ENCODE peak calls at places on chromosome 11, in nine cellular contexts. J is stimulated activated CD4-positive, alpha-beta T cell treated with anti-CD3 and anti-CD28 coated beads, TNF-alpha, amount 100 ng/mL, for 1 hour; Y is GOT3; U is IMR-90; S is non-pigmented ciliary epithelial cell; W is MV-4-11; I is fibroblast of the aortic adventitia; H is naive thymus-derived CD8-positive, alpha-beta T cell; B is AG09319. O is an unnamed sample.

GRCh38 chr11:2303627-2304155 is 1.9 kb downstream of the TSPAN32 start:
- DNase-seq in J (no peak), Y (no peak), U (no peak), S (no peak), W (no peak), I (no peak), H (no peak), B (no peak), O (no peak)

GRCh38 chr11:61792310-61793083 is at the start of the genes FEN1 and TMEM258:
- DNase-seq in J (peak; percentile 51), Y (peak; percentile 80), U (peak; percentile 94), S (peak; percentile 82), W (peak; percentile 90), I (peak; percentile 94), H (peak; percentile 90), B (peak; percentile 83), O (peak; percentile 85)

GRCh38 chr11:34960277-34960676 is 43.9 kb downstream of the PDHX start:
- DNase-seq in J (no peak), Y (no peak), U (no peak), S (no peak), W (no peak), I (no peak), H (no peak), B (no peak), O (no peak)

GRCh38 chr11:90223248-90223585 is 368 bp upstream of the CHORDC1 start:
- DNase-seq in J (no peak), Y (no peak), U (no peak), S (no peak), W (no peak), I (no peak), H (no peak), B (no peak), O (no peak)

GRCh38 chr11:60913793-60914619 is at the start of gene TMEM109:
- DNase-seq in J (peak; percentile 75), Y (peak; percentile 59), U (peak; percentile 86), S (peak; percentile 56), W (peak; percentile 88), I (peak; percentile 91), H (peak; percentile 92), B (peak; percentile 57), O (peak; percentile 74)

GRCh38 chr11:120945042-120945441 is 78.9 kb upstream of the TBCEL start:
- DNase-seq in J (no peak), Y (no peak), U (no peak), S (no peak), W (peak; percentile 9), I (no peak), H (no peak), B (no peak), O (no peak)

GRCh38 chr11:69446108-69446507 is 35.4 kb upstream of the LINC01488 start:
- DNase-seq in J (no peak), Y (no peak), U (no peak), S (no peak), W (peak; percentile 62), I (no peak), H (no peak), B (no peak), O (no peak)

GRCh38 chr11:26842883-26843282 is 121.0 kb upstream of the SLC5A12 start:
- DNase-seq in J (no peak), Y (no peak), U (no peak), S (no peak), W (no peak), I (no peak), H (no peak), B (no peak), O (no peak)

GRCh38 chr11:63553759-63554158 is 9.4 kb downstream of the PLAAT2 start:
- DNase-seq in J (no peak), Y (no peak), U (no peak), S (no peak), W (peak; percentile 47), I (no peak), H (peak; percentile 71), B (no peak), O (no peak)

GRCh38 chr11:793556-793955 is 3.7 kb upstream of the CEND1 start:
- DNase-seq in J (no peak), Y (no peak), U (no peak), S (no peak), W (no peak), I (no peak), H (no peak), B (no peak), O (no peak)

GRCh38 chr11:63766501-63767270 is 1.9 kb downstream of the ZFTA start:
- DNase-seq in J (no peak), Y (no peak), U (no peak), S (no peak), W (no peak), I (no peak), H (no peak), B (no peak), O (no peak)

GRCh38 chr11:76799061-76799804 is 16.1 kb downstream of the TSKU start:
- DNase-seq in J (peak; percentile 21), Y (peak; percentile 10), U (peak; percentile 57), S (no peak), W (peak; percentile 52), I (peak; percentile 83), H (peak; percentile 79), B (no peak), O (no peak)

GRCh38 chr11:109085708-109086373 is 336.1 kb upstream of the C11orf87 start:
- DNase-seq in J (no peak), Y (no peak), U (peak; percentile 41), S (no peak), W (peak; percentile 55), I (peak; percentile 91), H (no peak), B (peak; percentile 14), O (peak; percentile 69)

GRCh38 chr11:97977726-97978125 is 1043.0 kb upstream of the CNTN5 start:
- DNase-seq in J (no peak), Y (no peak), U (no peak), S (no peak), W (no peak), I (no peak), H (no peak), B (no peak), O (no peak)

GRCh38 chr11:83035070-83035854 is 36.4 kb downstream of the RAB30 start:
- DNase-seq in J (no peak), Y (no peak), U (no peak), S (no peak), W (no peak), I (peak; percentile 75), H (no peak), B (no peak), O (no peak)

GRCh38 chr11:46134540-46134939 is 13.3 kb upstream of the PHF21A start:
- DNase-seq in J (no peak), Y (no peak), U (no peak), S (no peak), W (no peak), I (no peak), H (no peak), B (no peak), O (no peak)

GRCh38 chr11:3169235-3169951 is 4.3 kb upstream of the OSBPL5 start:
- DNase-seq in J (no peak), Y (no peak), U (peak; percentile 73), S (no peak), W (peak; percentile 83), I (peak; percentile 57), H (no peak), B (no peak), O (peak; percentile 51)

GRCh38 chr11:44559207-44559943 is 6.1 kb upstream of the CD82 start:
- DNase-seq in J (no peak), Y (no peak), U (no peak), S (no peak), W (peak; percentile 94), I (no peak), H (no peak), B (no peak), O (no peak)

GRCh38 chr11:10329935-10330334 is 25.1 kb downstream of the ADM start:
- DNase-seq in J (no peak), Y (no peak), U (peak; percentile 96), S (no peak), W (no peak), I (peak; percentile 90), H (no peak), B (peak; percentile 69), O (peak; percentile 90)

GRCh38 chr11:12995211-12995610 is 13.9 kb upstream of the RASSF10 start:
- DNase-seq in J (no peak), Y (no peak), U (no peak), S (no peak), W (peak; percentile 21), I (peak; percentile 98), H (no peak), B (peak; percentile 28), O (peak; percentile 44)

GRCh38 chr11:76207642-76208378 is 1.5 kb upstream of the WNT11 start:
- DNase-seq in J (peak; percentile 39), Y (no peak), U (peak; percentile 57), S (peak; percentile 11), W (peak; percentile 60), I (peak; percentile 69), H (peak; percentile 80), B (peak; percentile 43), O (peak; percentile 47)

GRCh38 chr11:64865286-64866172 is 12.9 kb downstream of the EHD1 start:
- DNase-seq in J (no peak), Y (no peak), U (peak; percentile 92), S (no peak), W (peak; percentile 91), I (peak; percentile 62), H (no peak), B (no peak), O (peak; percentile 77)

O was measured in GM04504.